ENCODE peak calls at places on chromosome 21, in four cellular contexts. One of them, this sample, is unnamed.

GRCh38 chr21:38662224-38662568 is 143.5 kb upstream of the ETS2 start:
- DNase-seq in posterior cingulate gyrus: no peak
- DNase-seq in activated CD8-positive, alpha-beta memory T cell treated with anti-CD3 and anti-CD28 coated beads, Interleukin-2, amount 10 ng/mL, durations not matched to agents 7 days and 5 days: no peak
- DNase-seq in cardiac fibroblast: no peak
- DNase-seq in this sample: no peak

GRCh38 chr21:42287193-42288083 is 27.8 kb downstream of the TFF3 start:
- DNase-seq in posterior cingulate gyrus: peak; percentile 62
- DNase-seq in activated CD8-positive, alpha-beta memory T cell treated with anti-CD3 and anti-CD28 coated beads, Interleukin-2, amount 10 ng/mL, durations not matched to agents 7 days and 5 days: no peak
- DNase-seq in cardiac fibroblast: no peak
- DNase-seq in this sample: no peak

GRCh38 chr21:44876849-44877575 is 3.5 kb upstream of the PTTG1IP start:
- DNase-seq in posterior cingulate gyrus: peak; percentile 66
- DNase-seq in activated CD8-positive, alpha-beta memory T cell treated with anti-CD3 and anti-CD28 coated beads, Interleukin-2, amount 10 ng/mL, durations not matched to agents 7 days and 5 days: no peak
- DNase-seq in cardiac fibroblast: no peak
- DNase-seq in this sample: no peak

GRCh38 chr21:34974162-34974981 is 74.7 kb downstream of the RUNX1 start:
- DNase-seq in posterior cingulate gyrus: no peak
- DNase-seq in activated CD8-positive, alpha-beta memory T cell treated with anti-CD3 and anti-CD28 coated beads, Interleukin-2, amount 10 ng/mL, durations not matched to agents 7 days and 5 days: peak; percentile 74
- DNase-seq in cardiac fibroblast: no peak
- DNase-seq in this sample: peak; percentile 87

GRCh38 chr21:44329086-44329889 is 9.9 kb downstream of the CFAP410 start:
- DNase-seq in posterior cingulate gyrus: no peak
- DNase-seq in activated CD8-positive, alpha-beta memory T cell treated with anti-CD3 and anti-CD28 coated beads, Interleukin-2, amount 10 ng/mL, durations not matched to agents 7 days and 5 days: no peak
- DNase-seq in cardiac fibroblast: no peak
- DNase-seq in this sample: no peak

GRCh38 chr21:23127973-23128372 is 2129.8 kb downstream of the NCAM2 start:
- DNase-seq in posterior cingulate gyrus: no peak
- DNase-seq in activated CD8-positive, alpha-beta memory T cell treated with anti-CD3 and anti-CD28 coated beads, Interleukin-2, amount 10 ng/mL, durations not matched to agents 7 days and 5 days: no peak
- DNase-seq in cardiac fibroblast: no peak
- DNase-seq in this sample: no peak

GRCh38 chr21:33403786-33404571 is 766 bp downstream of the IFNGR2 start:
- DNase-seq in posterior cingulate gyrus: peak; percentile 93
- DNase-seq in activated CD8-positive, alpha-beta memory T cell treated with anti-CD3 and anti-CD28 coated beads, Interleukin-2, amount 10 ng/mL, durations not matched to agents 7 days and 5 days: no peak
- DNase-seq in cardiac fibroblast: peak; percentile 62
- DNase-seq in this sample: peak; percentile 74

GRCh38 chr21:31298618-31299269 is 45.3 kb downstream of the TIAM1 start:
- DNase-seq in posterior cingulate gyrus: no peak
- DNase-seq in activated CD8-positive, alpha-beta memory T cell treated with anti-CD3 and anti-CD28 coated beads, Interleukin-2, amount 10 ng/mL, durations not matched to agents 7 days and 5 days: no peak
- DNase-seq in cardiac fibroblast: no peak
- DNase-seq in this sample: peak; percentile 11

GRCh38 chr21:37459575-37459974 is 93.0 kb downstream of the DYRK1A start:
- DNase-seq in posterior cingulate gyrus: no peak
- DNase-seq in activated CD8-positive, alpha-beta memory T cell treated with anti-CD3 and anti-CD28 coated beads, Interleukin-2, amount 10 ng/mL, durations not matched to agents 7 days and 5 days: no peak
- DNase-seq in cardiac fibroblast: peak; percentile 38
- DNase-seq in this sample: no peak

GRCh38 chr21:19648376-19648775 is 1244.8 kb upstream of the TMPRSS15 start:
- DNase-seq in posterior cingulate gyrus: no peak
- DNase-seq in activated CD8-positive, alpha-beta memory T cell treated with anti-CD3 and anti-CD28 coated beads, Interleukin-2, amount 10 ng/mL, durations not matched to agents 7 days and 5 days: no peak
- DNase-seq in cardiac fibroblast: peak; percentile 0
- DNase-seq in this sample: no peak

GRCh38 chr21:19565587-19565986 is 1162.0 kb upstream of the TMPRSS15 start:
- DNase-seq in posterior cingulate gyrus: no peak
- DNase-seq in activated CD8-positive, alpha-beta memory T cell treated with anti-CD3 and anti-CD28 coated beads, Interleukin-2, amount 10 ng/mL, durations not matched to agents 7 days and 5 days: no peak
- DNase-seq in cardiac fibroblast: no peak
- DNase-seq in this sample: no peak

GRCh38 chr21:35602811-35603210 is 457.5 kb downstream of the SETD4 start:
- DNase-seq in posterior cingulate gyrus: no peak
- DNase-seq in activated CD8-positive, alpha-beta memory T cell treated with anti-CD3 and anti-CD28 coated beads, Interleukin-2, amount 10 ng/mL, durations not matched to agents 7 days and 5 days: no peak
- DNase-seq in cardiac fibroblast: no peak
- DNase-seq in this sample: no peak

GRCh38 chr21:39647476-39647875 is 34.7 kb downstream of the B3GALT5 start:
- DNase-seq in posterior cingulate gyrus: no peak
- DNase-seq in activated CD8-positive, alpha-beta memory T cell treated with anti-CD3 and anti-CD28 coated beads, Interleukin-2, amount 10 ng/mL, durations not matched to agents 7 days and 5 days: no peak
- DNase-seq in cardiac fibroblast: no peak
- DNase-seq in this sample: no peak

GRCh38 chr21:28523367-28523766 is 469.3 kb downstream of the LTN1 start:
- DNase-seq in posterior cingulate gyrus: no peak
- DNase-seq in activated CD8-positive, alpha-beta memory T cell treated with anti-CD3 and anti-CD28 coated beads, Interleukin-2, amount 10 ng/mL, durations not matched to agents 7 days and 5 days: no peak
- DNase-seq in cardiac fibroblast: peak; percentile 10
- DNase-seq in this sample: no peak

GRCh38 chr21:26570203-26570602 is 2.9 kb downstream of the CYYR1 start:
- DNase-seq in posterior cingulate gyrus: no peak
- DNase-seq in activated CD8-positive, alpha-beta memory T cell treated with anti-CD3 and anti-CD28 coated beads, Interleukin-2, amount 10 ng/mL, durations not matched to agents 7 days and 5 days: no peak
- DNase-seq in cardiac fibroblast: no peak
- DNase-seq in this sample: no peak

GRCh38 chr21:42569732-42570301 is 56.2 kb downstream of the SLC37A1 start:
- DNase-seq in posterior cingulate gyrus: peak; percentile 63
- DNase-seq in activated CD8-positive, alpha-beta memory T cell treated with anti-CD3 and anti-CD28 coated beads, Interleukin-2, amount 10 ng/mL, durations not matched to agents 7 days and 5 days: no peak
- DNase-seq in cardiac fibroblast: no peak
- DNase-seq in this sample: no peak

GRCh38 chr21:32611471-32611997 is 643 bp downstream of the CFAP298 start:
- DNase-seq in posterior cingulate gyrus: no peak
- DNase-seq in activated CD8-positive, alpha-beta memory T cell treated with anti-CD3 and anti-CD28 coated beads, Interleukin-2, amount 10 ng/mL, durations not matched to agents 7 days and 5 days: peak; percentile 66
- DNase-seq in cardiac fibroblast: peak; percentile 22
- DNase-seq in this sample: peak; percentile 48

GRCh38 chr21:25934771-25935224 is 200.0 kb downstream of the GABPA start:
- DNase-seq in posterior cingulate gyrus: no peak
- DNase-seq in activated CD8-positive, alpha-beta memory T cell treated with anti-CD3 and anti-CD28 coated beads, Interleukin-2, amount 10 ng/mL, durations not matched to agents 7 days and 5 days: peak; percentile 49
- DNase-seq in cardiac fibroblast: peak; percentile 94
- DNase-seq in this sample: peak; percentile 69

This sample was measured in GM12865.